ENCODE peak calls at places on chromosomes 7 and 10, in six cellular contexts. V is IMR-90, L is mesendoderm, F is H1, G is H9, N is mesenchymal stem cell. B is an unnamed sample.
A peak's percentile ranks its signal among the peaks of the same experiment; 100 is the strongest.

GRCh38 chr7:129498021-129498420 is 4.3 kb upstream of the SMKR1 start:
- DNase-seq in V (no peak), F (no peak), N (no peak), L (no peak), G (no peak), B (no peak)

GRCh38 chr7:139594911-139595476 is 71.5 kb downstream of the CLEC2L start:
- DNase-seq in V (no peak), L (no peak), G (no peak), F (no peak), N (no peak), B (no peak)

GRCh38 chr10:131231965-131232541 is 79.5 kb downstream of the TCERG1L start:
- DNase-seq in G (no peak), L (peak; percentile 25), N (no peak), V (no peak), F (no peak), B (no peak)

GRCh38 chr10:85557077-85557476 is 809.5 kb downstream of the GRID1 start:
- DNase-seq in V (no peak), N (peak; percentile 92), F (no peak), L (no peak), G (no peak), B (no peak)

GRCh38 chr10:92410501-92410900 is 119.5 kb downstream of the MARCHF5 start:
- DNase-seq in V (no peak), G (no peak), F (no peak), N (no peak), L (no peak), B (no peak)

GRCh38 chr10:103616705-103617361 is 123.3 kb downstream of the NEURL1 start:
- DNase-seq in N (peak; percentile 25), G (no peak), V (peak; percentile 80), F (no peak), L (no peak), B (no peak)

GRCh38 chr10:70540089-70540788 is 61.7 kb downstream of the PALD1 start:
- DNase-seq in V (no peak), G (peak; percentile 70), N (peak; percentile 26), F (peak; percentile 78), L (peak; percentile 52), B (no peak)

GRCh38 chr7:156635529-156636385 is 4.8 kb upstream of the RNF32 start:
- DNase-seq in G (no peak), L (no peak), F (no peak), V (no peak), N (no peak), B (no peak)

GRCh38 chr10:102243304-102243703 is 2.0 kb upstream of the PITX3 start:
- DNase-seq in G (no peak), V (peak; percentile 83), F (no peak), L (no peak), N (peak; percentile 63), B (no peak)

GRCh38 chr10:123496996-123497660 is 169.0 kb upstream of the GPR26 start:
- DNase-seq in F (no peak), V (no peak), G (no peak), N (no peak), L (peak; percentile 71), B (no peak)

GRCh38 chr10:94358480-94358879 is 4.3 kb downstream of the NOC3L start:
- DNase-seq in V (peak; percentile 96), N (peak; percentile 95), G (no peak), F (no peak), L (peak; percentile 88), B (no peak)

GRCh38 chr7:27339478-27339877 is 96.9 kb downstream of the EVX1 start:
- DNase-seq in F (no peak), G (no peak), N (peak; percentile 6), V (no peak), L (peak; percentile 12), B (no peak)

GRCh38 chr7:34838329-34838728 is 180.3 kb downstream of the NPSR1 start:
- DNase-seq in F (no peak), N (no peak), L (peak; percentile 59), V (no peak), G (no peak), B (no peak)

DNA sequence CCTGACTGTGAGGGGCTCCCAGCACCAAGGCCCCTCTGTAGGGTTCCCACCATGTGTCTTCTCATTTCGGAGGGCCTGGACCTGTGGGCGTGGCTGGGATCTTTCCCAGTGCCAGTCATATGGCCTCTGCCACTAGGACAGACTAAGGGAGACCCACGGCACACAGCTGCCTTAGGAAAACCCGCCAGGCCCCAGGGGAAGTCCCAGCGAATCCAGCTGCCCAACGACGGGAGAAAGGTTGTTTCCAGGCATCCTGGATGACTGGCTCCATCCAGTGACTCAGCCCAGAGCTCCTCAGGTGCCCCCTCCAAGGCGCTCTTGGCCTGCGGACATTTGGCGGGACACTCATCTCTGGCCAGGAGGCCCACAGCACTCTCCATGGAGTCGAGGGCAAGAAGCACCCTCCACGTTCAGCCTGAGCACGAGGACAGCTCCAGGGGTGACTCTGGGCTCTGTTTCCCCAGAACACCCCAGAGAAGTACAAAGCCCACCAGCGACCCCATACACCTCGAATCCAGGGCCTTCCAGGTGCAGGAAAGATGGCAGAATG is 39.9 kb downstream of the PWWP2B start:
- DNase-seq in F (no peak), N (no peak), G (no peak), V (no peak), L (no peak), B (no peak)
- H2BK15ac ChIP-seq in F (no peak overlapping the region), N (no peak overlapping the region), G (no peak overlapping the region), V (no peak overlapping the region), L (no peak overlapping the region), B (peak overlapping the region; percentile 91)

GRCh38 chr10:122051609-122052385 is 62.8 kb downstream of the TACC2 start:
- DNase-seq in G (peak; percentile 83), V (peak; percentile 65), N (peak; percentile 75), F (peak; percentile 68), L (peak; percentile 89), B (peak; percentile 23)

GRCh38 chr10:122054046-122055025 is 65.4 kb downstream of the TACC2 start:
- DNase-seq in N (peak; percentile 81), L (peak; percentile 79), V (peak; percentile 68), G (peak; percentile 74), F (peak; percentile 80), B (peak; percentile 51)

GRCh38 chr10:122050811-122051210 is 61.8 kb downstream of the TACC2 start:
- DNase-seq in F (no peak), G (no peak), L (no peak), V (no peak), N (no peak), B (no peak)

GRCh38 chr10:122053314-122053713 is 64.4 kb downstream of the TACC2 start:
- DNase-seq in G (no peak), L (no peak), F (no peak), N (no peak), V (no peak), B (no peak)

DNA sequence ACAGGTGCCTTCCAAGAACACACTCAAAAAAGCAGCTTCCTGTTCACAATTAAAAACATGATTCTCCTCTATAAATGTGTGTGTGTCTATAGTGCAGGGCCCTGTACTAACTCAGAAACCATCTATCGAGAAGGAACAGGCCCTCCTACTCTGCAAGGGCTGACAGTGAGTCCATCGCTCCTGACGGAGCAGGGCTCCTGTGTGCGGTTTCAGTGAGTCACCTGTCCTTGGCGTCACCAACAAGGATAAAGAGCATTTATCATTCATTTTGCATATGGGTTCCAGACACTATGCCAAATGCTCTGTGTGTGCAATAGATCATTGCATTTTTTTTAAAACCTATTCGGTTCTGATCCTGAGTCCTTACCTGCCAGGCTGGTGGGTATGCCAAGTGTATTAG is 63.7 kb downstream of the TACC2 start:
- DNase-seq in G (no peak), N (no peak), F (no peak), L (no peak), V (peak; percentile 21), B (no peak)
- H3K4ac ChIP-seq in G (no peak overlapping the region), N (no peak overlapping the region), F (no peak overlapping the region), L (no peak overlapping the region), V (no peak overlapping the region), B (no peak overlapping the region)

GRCh38 chr10:32650246-32650655 is 204.3 kb downstream of the CCDC7 start:
- DNase-seq in G (no peak), V (no peak), F (no peak), L (peak; percentile 4), N (no peak), B (no peak)

DNA sequence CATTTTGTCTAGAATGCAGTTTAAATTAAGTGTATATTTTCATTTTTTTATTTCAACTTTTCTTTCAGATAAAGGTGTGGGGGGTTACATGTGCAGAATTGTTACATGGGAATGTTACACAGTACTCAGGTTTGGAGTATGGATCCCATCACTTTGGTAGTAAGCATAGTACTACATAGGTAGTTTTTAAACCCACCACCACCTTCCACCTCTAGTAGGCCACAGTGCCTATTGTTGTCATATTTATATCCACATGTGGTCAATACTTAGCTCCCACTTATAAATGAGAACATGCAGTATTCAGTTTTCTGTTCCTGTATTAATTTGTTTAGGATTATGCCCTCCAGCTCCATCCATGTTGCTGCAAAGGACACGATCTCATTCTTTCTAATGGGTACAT is 200.6 kb downstream of the CCDC7 start:
- DNase-seq in V (no peak), N (no peak), F (no peak), G (no peak), L (no peak), B (no peak)
- H2BK15ac ChIP-seq in V (no peak overlapping the region), N (no peak overlapping the region), F (no peak overlapping the region), G (no peak overlapping the region), L (no peak overlapping the region), B (no peak overlapping the region)

GRCh38 chr10:121928528-121928884 is 675 bp upstream of the ATE1 start:
- DNase-seq in N (peak; percentile 41), F (no peak), L (no peak), V (peak; percentile 23), G (no peak), B (no peak)
- H3K4ac ChIP-seq in N (peak overlapping the region; percentile 96), F (no peak overlapping the region), L (no peak overlapping the region), V (peak overlapping the region; percentile 83), G (no peak overlapping the region), B (peak overlapping the region; percentile 80)